ENCODE peak calls at places on chromosomes 11 and 22, in four cellular contexts. U is fibroblast of lung, Q is fibroblast of the aortic adventitia, W is HFF-Myc. A is an unnamed sample.

GRCh38 chr11:66069715-66070603 is at the start of gene PACS1:
- DNase-seq in Q (peak), W (no peak), U (peak), A (peak)

GRCh38 chr11:14612624-14613023 is 31.0 kb upstream of the PDE3B start:
- DNase-seq in W (no peak), U (no peak), Q (no peak), A (no peak)

GRCh38 chr11:103601230-103601846 is 435.1 kb upstream of the DDI1 start:
- DNase-seq in Q (peak), W (peak), U (peak), A (peak)

GRCh38 chr11:125871391-125872137 is 15.9 kb upstream of the HYLS1 start:
- DNase-seq in W (no peak), U (peak), Q (peak), A (peak)

GRCh38 chr11:73750238-73750637 is 10.6 kb downstream of the RAB6A start:
- DNase-seq in Q (no peak), U (no peak), W (no peak), A (no peak)

GRCh38 chr11:44680982-44681597 is 45.7 kb upstream of the TSPAN18 start:
- DNase-seq in Q (no peak), U (peak), W (no peak), A (no peak)

GRCh38 chr11:2325719-2326118 is 23.9 kb downstream of the TSPAN32 start:
- DNase-seq in W (no peak), Q (peak), U (peak), A (peak)

GRCh38 chr22:47474464-47474863 is 712.0 kb downstream of the TBC1D22A start:
- DNase-seq in Q (no peak), U (no peak), W (no peak), A (no peak)

GRCh38 chr22:37419370-37419915 is 7.8 kb downstream of the ELFN2 start:
- DNase-seq in W (no peak), U (no peak), Q (no peak), A (no peak)

GRCh38 chr11:10946072-10946471 is 88.2 kb upstream of the ZBED5 start:
- DNase-seq in Q (no peak), W (no peak), U (no peak), A (no peak)

GRCh38 chr11:68016904-68017817 is 7.0 kb downstream of the ALDH3B1 start:
- DNase-seq in W (no peak), U (no peak), Q (no peak), A (no peak)

GRCh38 chr11:88101881-88102594 is 73.2 kb downstream of the RAB38 start:
- DNase-seq in U (no peak), W (no peak), Q (peak), A (no peak)

GRCh38 chr11:46296520-46297448 is 19.3 kb downstream of the CREB3L1 start:
- DNase-seq in W (peak), U (peak), Q (peak), A (peak)

GRCh38 chr11:83035070-83035854 is 36.4 kb downstream of the RAB30 start:
- DNase-seq in W (no peak), Q (peak), U (peak), A (peak)

GRCh38 chr11:69427337-69427736 is 54.1 kb upstream of the LINC01488 start:
- DNase-seq in Q (no peak), W (no peak), U (no peak), A (no peak)

GRCh38 chr11:64803846-64804345 is 882 bp upstream of the MAP4K2 start:
- DNase-seq in U (no peak), W (no peak), Q (no peak), A (no peak)

GRCh38 chr22:39530692-39531331 is 1.7 kb downstream of the RPS19BP1 start:
- DNase-seq in W (no peak), U (no peak), Q (peak), A (peak)

GRCh38 chr11:8098361-8098760 is 17.4 kb downstream of the TUB start:
- DNase-seq in W (no peak), Q (peak), U (peak), A (peak)

GRCh38 chr22:19201858-19202798 is 23.6 kb upstream of the SLC25A1 start:
- DNase-seq in U (no peak), Q (no peak), W (no peak), A (no peak)

GRCh38 chr11:84993386-84993785 is 633.8 kb downstream of the DLG2 start:
- DNase-seq in U (peak), W (no peak), Q (peak), A (peak)
- TF ChIP-seq CTCF in U (peak), W (peak), Q (peak), A (peak)

GRCh38 chr11:60116996-60117790 is 28.7 kb downstream of the MS4A2 start:
- DNase-seq in Q (no peak), W (no peak), U (no peak), A (no peak)
- H3K4me3 ChIP-seq in Q (no peak), W (no peak), U (no peak), A (no peak)

GRCh38 chr11:133927690-133928627 is 28.8 kb downstream of the IGSF9B start:
- DNase-seq in W (no peak), U (peak), Q (peak), A (peak)
- TF ChIP-seq CTCF in W (peak), U (peak), Q (peak), A (peak)

DNA sequence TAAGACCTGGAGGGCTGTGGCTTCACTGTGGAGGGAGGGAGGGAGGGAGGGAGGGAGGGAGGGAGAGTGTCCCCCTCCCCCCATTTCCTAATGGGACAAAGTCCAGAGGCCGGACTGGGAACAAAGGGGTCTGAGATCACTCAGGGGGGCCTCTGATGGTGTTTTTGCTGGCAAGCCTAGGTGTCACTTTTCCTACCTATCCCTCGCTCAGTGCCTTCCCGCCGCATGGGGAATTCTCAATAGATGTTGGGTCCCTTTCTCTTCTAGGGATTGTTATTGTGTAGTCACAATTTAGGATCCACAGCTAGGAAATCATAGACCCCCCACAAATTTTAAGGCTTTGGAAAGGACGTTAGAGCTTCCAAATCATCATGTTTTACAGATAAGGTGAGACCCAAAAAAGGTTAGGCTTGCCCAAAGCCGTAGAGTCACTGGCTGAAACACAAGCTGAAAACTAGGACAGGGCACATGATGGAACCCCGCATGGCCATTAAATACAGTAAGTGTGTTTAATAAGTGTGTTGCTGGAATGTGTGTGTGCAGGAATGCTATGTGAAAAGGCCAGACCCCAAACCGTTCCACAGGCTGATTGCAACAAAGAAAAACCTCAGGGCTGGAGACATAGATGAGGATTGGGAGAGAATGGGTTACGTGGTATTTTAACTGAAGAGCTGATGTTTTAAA is 4.8 kb upstream of the FTH1 start:
- DNase-seq in U (peak), Q (no peak), W (no peak), A (no peak)
- H3K4me3 ChIP-seq in U (no peak), Q (peak), W (no peak), A (peak)

DNA sequence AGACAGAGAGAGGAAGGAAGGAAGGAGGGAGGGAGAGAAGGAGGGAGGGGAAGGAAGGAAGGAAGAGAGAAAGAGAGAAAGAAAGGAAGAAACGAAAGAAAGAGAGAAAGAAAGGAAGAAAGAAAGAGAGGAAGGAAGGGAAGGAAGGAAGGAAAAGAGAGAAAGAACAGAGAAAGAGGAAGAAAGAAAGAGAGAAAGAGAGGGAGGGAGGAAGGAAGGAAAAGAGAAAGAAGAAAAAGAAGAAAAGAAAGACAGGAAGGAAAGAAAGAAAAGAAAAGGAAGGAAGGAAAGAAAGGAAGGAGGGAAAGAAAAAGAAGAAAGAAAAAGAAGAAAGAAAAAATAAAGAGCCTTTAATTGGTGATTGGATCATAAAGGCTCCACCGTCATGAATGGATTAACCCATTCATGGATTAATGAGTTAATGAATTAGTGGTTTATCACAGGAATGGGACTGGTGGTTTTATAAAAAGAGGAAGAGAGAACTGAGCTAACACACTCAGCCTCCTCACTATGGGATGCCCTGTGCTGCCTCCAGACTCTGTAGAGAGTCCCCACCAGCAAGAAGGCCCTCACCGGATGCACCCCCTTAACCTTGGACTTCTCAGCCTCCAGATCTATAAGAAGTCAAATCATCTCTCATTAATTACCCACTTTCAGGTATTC is 9.0 kb upstream of the PLAAT2 start:
- DNase-seq in Q (no peak), W (no peak), U (no peak), A (no peak)
- TF ChIP-seq CTCF in Q (no peak), W (no peak), U (no peak), A (no peak)

GRCh38 chr22:24446291-24446611 is 18.9 kb downstream of the ADORA2A start:
- DNase-seq in W (no peak), U (no peak), Q (no peak), A (no peak)

GRCh38 chr22:24444251-24444650 is 16.9 kb downstream of the ADORA2A start:
- DNase-seq in W (no peak), U (no peak), Q (no peak), A (no peak)

GRCh38 chr22:24443668-24444067 is 16.3 kb downstream of the ADORA2A start:
- DNase-seq in Q (no peak), U (no peak), W (no peak), A (no peak)

GRCh38 chr22:24445481-24446290 is 18.3 kb downstream of the ADORA2A start:
- DNase-seq in W (no peak), Q (no peak), U (no peak), A (no peak)

DNA sequence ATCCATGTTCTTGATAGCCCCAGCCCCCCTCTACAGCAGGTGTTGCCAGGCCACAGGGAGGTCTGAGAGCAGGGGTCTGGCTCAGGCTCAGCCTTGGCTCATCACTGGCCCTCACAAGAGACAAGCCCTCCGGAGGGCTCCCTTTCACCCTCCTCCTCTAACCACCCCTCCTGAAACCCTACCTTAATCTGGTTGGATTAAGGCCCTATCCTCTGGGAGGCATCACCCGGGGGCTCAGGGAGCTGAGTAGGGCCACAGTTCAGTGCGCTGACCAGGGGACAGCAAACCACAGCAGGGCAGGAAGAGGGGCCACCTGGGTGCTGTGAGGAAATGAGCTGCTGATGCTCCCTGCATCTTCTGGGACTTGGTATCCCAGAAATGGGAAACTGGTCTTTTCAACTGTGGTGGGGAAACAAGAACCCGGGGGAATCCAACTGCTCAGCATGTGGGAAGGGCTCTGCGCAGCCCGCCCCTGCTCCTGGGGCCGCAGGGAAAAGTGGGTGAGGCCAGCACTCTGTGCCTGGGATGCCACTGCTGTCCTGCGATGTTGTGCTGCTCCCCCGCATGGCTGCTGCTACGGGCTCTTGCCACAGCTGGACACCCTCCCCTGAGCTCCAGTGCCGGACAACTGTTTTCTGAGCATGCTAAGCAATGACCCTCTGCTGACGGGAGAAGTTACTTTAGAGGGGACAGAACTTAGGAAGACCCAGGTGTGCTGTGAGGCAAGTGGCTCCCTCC is 17.5 kb downstream of the ADORA2A start:
- DNase-seq in W (no peak), Q (no peak), U (no peak), A (no peak)
- H3K4me3 ChIP-seq in W (no peak), Q (no peak), U (no peak), A (no peak)

DNA sequence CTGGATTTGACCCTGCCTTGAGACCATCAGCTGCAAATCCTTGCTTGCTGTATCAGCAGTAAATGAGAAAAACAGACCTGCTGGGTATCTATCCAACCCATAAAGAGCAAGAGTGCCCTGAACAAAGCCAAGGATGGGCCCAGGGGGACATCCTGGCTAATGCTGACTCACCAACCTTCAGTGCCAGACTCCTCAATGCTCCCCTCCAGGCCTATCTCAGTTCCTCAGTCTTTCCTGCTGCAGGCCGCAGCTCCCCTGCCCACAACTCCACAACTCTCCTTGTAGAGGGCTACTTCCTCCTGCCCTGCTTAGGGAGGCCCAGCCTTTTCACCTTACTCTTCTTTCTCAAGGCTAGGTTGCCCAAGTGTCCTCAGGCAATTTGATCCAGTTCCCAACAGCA is 2.6 kb downstream of the LAMTOR1 start:
- DNase-seq in U (no peak), Q (peak), W (no peak), A (peak)
- TF ChIP-seq CTCF in U (no peak), Q (no peak), W (no peak), A (no peak)

GRCh38 chr22:29798801-29799200 is 31.6 kb downstream of the UQCR10 start:
- DNase-seq in Q (no peak), U (no peak), W (no peak), A (no peak)

GRCh38 chr22:29801153-29801552 is 34.0 kb downstream of the UQCR10 start:
- DNase-seq in W (no peak), U (no peak), Q (no peak), A (no peak)

GRCh38 chr22:29798318-29798717 is 31.1 kb downstream of the UQCR10 start:
- DNase-seq in U (no peak), W (no peak), Q (no peak), A (peak)

GRCh38 chr22:29797351-29797750 is 30.2 kb downstream of the UQCR10 start:
- DNase-seq in W (no peak), U (no peak), Q (no peak), A (no peak)

GRCh38 chr22:29799217-29799680 is 32.1 kb downstream of the UQCR10 start:
- DNase-seq in U (peak), Q (peak), W (peak), A (peak)
- H3K4me3 ChIP-seq in U (no peak), Q (peak), W (no peak), A (no peak)

GRCh38 chr11:20342347-20343279 is 20.9 kb upstream of the HTATIP2 start:
- DNase-seq in Q (no peak), W (no peak), U (no peak), A (no peak)

GRCh38 chr11:20336056-20336455 is 27.5 kb upstream of the HTATIP2 start:
- DNase-seq in Q (no peak), U (no peak), W (no peak), A (no peak)

DNA sequence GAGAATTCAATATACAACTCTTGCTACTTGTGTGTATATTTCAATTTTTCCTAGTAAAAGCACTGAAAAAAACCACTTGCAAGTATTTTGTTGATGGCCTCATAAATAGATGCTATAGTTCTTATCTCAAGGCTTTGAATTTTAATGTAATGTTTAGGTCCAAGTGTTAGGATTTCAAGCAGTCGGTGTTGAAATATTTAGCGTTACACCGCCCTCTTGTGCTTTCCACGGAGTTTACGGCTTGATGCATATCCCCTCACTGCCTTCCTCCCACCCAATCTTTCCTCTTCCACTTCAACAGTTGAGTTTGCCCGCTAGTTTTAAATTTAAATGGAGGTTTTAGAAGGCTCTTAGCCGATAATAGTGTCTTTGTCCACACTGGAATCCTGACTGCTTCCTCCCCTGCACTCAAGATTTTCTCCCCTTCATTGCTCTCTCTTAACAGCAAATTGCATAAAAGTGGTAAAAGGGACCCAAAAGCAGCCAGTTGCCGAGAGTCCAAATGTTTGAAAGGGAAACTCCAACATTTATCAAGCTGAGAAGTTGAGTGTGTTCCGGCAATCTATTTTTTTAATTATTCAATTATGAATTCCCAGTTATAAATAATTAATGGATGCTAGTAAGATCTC is 25.9 kb upstream of the HTATIP2 start:
- DNase-seq in Q (peak), U (peak), W (no peak), A (peak)
- TF ChIP-seq CTCF in Q (peak), U (peak), W (peak), A (peak)